ENCODE peak calls at places on chromosomes 16 and 17, in four cellular contexts. E is body of pancreas, B is cardiac fibroblast, H is astrocyte of the cerebellum. L is an unnamed sample.

GRCh38 chr16:30494709-30495108 is 22.2 kb downstream of the ITGAL start:
- DNase-seq in E (no peak), B (no peak), H (no peak), L (no peak)

GRCh38 chr16:81647527-81647926 is 131.6 kb upstream of the PLCG2 start:
- DNase-seq in E (no peak), B (peak), H (no peak), L (no peak)

GRCh38 chr17:43039646-43040045 is 14.6 kb downstream of the RND2 start:
- DNase-seq in E (no peak), B (no peak), H (no peak), L (no peak)

GRCh38 chr16:67252806-67253497 is 4.2 kb downstream of the SLC9A5 start:
- DNase-seq in E (no peak), B (no peak), H (no peak), L (no peak)

GRCh38 chr17:10295728-10296343 is 77.0 kb downstream of the MYH13 start:
- DNase-seq in E (peak), B (peak), H (no peak), L (no peak)

GRCh38 chr16:49701867-49702494 is 153.9 kb downstream of the ZNF423 start:
- DNase-seq in E (peak), B (no peak), H (peak), L (no peak)

GRCh38 chr16:58299757-58300349 is 5.0 kb upstream of the PRSS54 start:
- DNase-seq in E (peak), B (peak), H (no peak), L (no peak)

GRCh38 chr16:27189335-27189972 is 13.9 kb upstream of the KDM8 start:
- DNase-seq in E (peak), B (no peak), H (no peak), L (no peak)

GRCh38 chr16:49115956-49116355 is 165.7 kb downstream of the CBLN1 start:
- DNase-seq in E (no peak), B (no peak), H (no peak), L (no peak)

GRCh38 chr16:56125922-56126321 is 65.4 kb upstream of the GNAO1 start:
- DNase-seq in E (no peak), B (no peak), H (no peak), L (no peak)

GRCh38 chr16:78918805-78919204 is 681.7 kb downstream of the MAF start:
- DNase-seq in E (no peak), B (no peak), H (no peak), L (no peak)

GRCh38 chr16:30482366-30482765 is 9.8 kb downstream of the ITGAL start:
- DNase-seq in E (no peak), B (no peak), H (no peak), L (no peak)

GRCh38 chr16:77383606-77384187 is 51.1 kb downstream of the ADAMTS18 start:
- DNase-seq in E (no peak), B (no peak), H (no peak), L (no peak)

GRCh38 chr16:73048292-73049050 is 543 bp upstream of the ZFHX3 start:
- DNase-seq in E (peak), B (peak), H (no peak), L (no peak)

GRCh38 chr16:11006666-11007065 is 62.3 kb downstream of the CLEC16A start:
- DNase-seq in E (no peak), B (no peak), H (no peak), L (no peak)

GRCh38 chr17:17859909-17860760 is 23.3 kb upstream of the SREBF1 start:
- DNase-seq in E (peak), B (peak), H (peak), L (no peak)

GRCh38 chr17:3944485-3945388 is 19.5 kb downstream of the ATP2A3 start:
- DNase-seq in E (peak), B (peak), H (no peak), L (no peak)

GRCh38 chr16:11886881-11887280 is 28.9 kb downstream of the GSPT1 start:
- DNase-seq in E (no peak), B (no peak), H (no peak), L (no peak)

GRCh38 chr17:30476726-30477082 is 504 bp upstream of the GOSR1 start:
- DNase-seq in E (peak), B (no peak), H (no peak), L (no peak)

GRCh38 chr17:19386974-19387920 is at the start of gene MFAP4:
- DNase-seq in E (peak), B (peak), H (peak), L (peak)

GRCh38 chr17:77247048-77247541 is 106.3 kb downstream of the SEC14L1 start:
- DNase-seq in E (peak), B (peak), H (peak), L (no peak)

GRCh38 chr16:77111057-77111456 is 79.9 kb upstream of the MON1B start:
- DNase-seq in E (no peak), B (no peak), H (no peak), L (no peak)

GRCh38 chr16:678858-679807 is 1.1 kb upstream of the STUB1 start:
- DNase-seq in E (peak), B (peak), H (no peak), L (no peak)

GRCh38 chr17:40301315-40301714 is 7.7 kb upstream of the RARA start:
- DNase-seq in E (peak), B (no peak), H (no peak), L (no peak)

GRCh38 chr17:34139996-34140395 is 115.1 kb upstream of the CCL2 start:
- DNase-seq in E (no peak), B (no peak), H (no peak), L (no peak)

GRCh38 chr16:65059421-65059980 is 62.4 kb downstream of the CDH11 start:
- DNase-seq in E (peak), B (peak), H (no peak), L (no peak)

GRCh38 chr16:12754824-12755543 is 48.7 kb downstream of the CPPED1 start:
- DNase-seq in E (no peak), B (peak), H (no peak), L (peak)

GRCh38 chr16:3578121-3578520 is 918 bp upstream of the NLRC3 start:
- DNase-seq in E (no peak), B (no peak), H (no peak), L (no peak)

GRCh38 chr16:58462997-58463891 is 36.7 kb upstream of the NDRG4 start:
- DNase-seq in E (peak), B (no peak), H (no peak), L (no peak)

GRCh38 chr17:81960130-81960958 is 643 bp downstream of the NOTUM start:
- DNase-seq in E (no peak), B (no peak), H (no peak), L (no peak)

GRCh38 chr17:27577884-27578717 is 52.9 kb upstream of the LGALS9 start:
- DNase-seq in E (peak), B (no peak), H (no peak), L (no peak)

GRCh38 chr17:74981979-74982662 is 5.3 kb upstream of the CDR2L start:
- DNase-seq in E (peak), B (peak), H (no peak), L (no peak)
- TF ChIP-seq CTCF in E (no peak), B (no peak), H (no peak), L (no peak)

GRCh38 chr17:63800783-63801182 is 26.4 kb upstream of the PSMC5 start:
- DNase-seq in E (no peak), B (no peak), H (no peak), L (no peak)

GRCh38 chr17:63798572-63799113 is 24.7 kb downstream of the DDX42 start:
- DNase-seq in E (no peak), B (no peak), H (no peak), L (no peak)

GRCh38 chr17:63809970-63810369 is 17.3 kb upstream of the PSMC5 start:
- DNase-seq in E (no peak), B (no peak), H (no peak), L (no peak)

DNA sequence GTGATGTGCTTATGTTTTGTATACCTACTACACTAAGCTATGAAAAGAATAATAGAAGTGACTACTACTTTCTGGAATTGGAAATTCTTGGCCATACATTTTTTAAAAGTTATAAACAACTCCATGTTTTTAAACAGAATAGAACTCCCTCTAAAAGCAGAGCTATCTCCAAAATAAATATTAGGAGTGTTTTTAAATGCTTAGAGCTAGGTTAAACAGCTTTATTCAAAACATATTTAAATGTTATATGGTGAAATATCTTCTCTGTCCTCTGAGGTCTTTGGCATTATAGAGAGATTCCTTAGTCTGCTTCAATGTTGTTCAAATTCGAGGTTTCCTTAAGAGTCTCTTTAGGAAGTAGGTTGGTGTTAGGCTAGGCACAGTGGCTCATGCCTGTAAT is 22.9 kb upstream of the PSMC5 start:
- DNase-seq in E (no peak), B (no peak), H (no peak), L (no peak)
- H3K4me3 ChIP-seq in E (no peak), B (no peak), H (no peak), L (no peak)

GRCh38 chr16:52366997-52367396 is 179.9 kb downstream of the TOX3 start:
- DNase-seq in E (no peak), B (no peak), H (no peak), L (no peak)
- TF ChIP-seq CTCF in E (no peak), B (no peak), H (no peak), L (no peak)

DNA sequence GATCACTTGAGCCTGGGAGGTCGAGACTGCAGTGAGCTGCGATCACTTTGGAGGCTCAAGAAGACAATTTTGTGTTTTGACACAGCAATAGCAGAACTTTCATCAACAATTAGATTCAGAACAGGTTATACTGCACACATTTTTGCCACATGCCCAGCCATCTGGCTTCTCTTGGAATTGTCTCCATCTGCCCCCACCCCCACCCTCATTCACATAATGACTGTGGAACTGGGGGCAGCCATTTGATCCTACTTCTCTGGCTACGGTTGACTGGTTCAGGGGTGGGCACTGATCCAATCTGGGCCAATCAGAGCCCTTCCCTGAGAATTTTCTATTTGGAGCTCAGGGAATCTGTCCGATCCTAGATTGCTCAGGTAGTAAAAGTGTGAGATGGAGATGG is 14.0 kb downstream of the TMEM92 start:
- DNase-seq in E (no peak), B (no peak), H (no peak), L (no peak)
- H3K4me3 ChIP-seq in E (no peak), B (no peak), H (no peak), L (peak)

GRCh38 chr17:15882058-15882720 is 62.7 kb upstream of the ADORA2B start:
- DNase-seq in E (no peak), B (no peak), H (no peak), L (no peak)
- TF ChIP-seq CTCF in E (no peak), B (peak), H (no peak), L (no peak)

DNA sequence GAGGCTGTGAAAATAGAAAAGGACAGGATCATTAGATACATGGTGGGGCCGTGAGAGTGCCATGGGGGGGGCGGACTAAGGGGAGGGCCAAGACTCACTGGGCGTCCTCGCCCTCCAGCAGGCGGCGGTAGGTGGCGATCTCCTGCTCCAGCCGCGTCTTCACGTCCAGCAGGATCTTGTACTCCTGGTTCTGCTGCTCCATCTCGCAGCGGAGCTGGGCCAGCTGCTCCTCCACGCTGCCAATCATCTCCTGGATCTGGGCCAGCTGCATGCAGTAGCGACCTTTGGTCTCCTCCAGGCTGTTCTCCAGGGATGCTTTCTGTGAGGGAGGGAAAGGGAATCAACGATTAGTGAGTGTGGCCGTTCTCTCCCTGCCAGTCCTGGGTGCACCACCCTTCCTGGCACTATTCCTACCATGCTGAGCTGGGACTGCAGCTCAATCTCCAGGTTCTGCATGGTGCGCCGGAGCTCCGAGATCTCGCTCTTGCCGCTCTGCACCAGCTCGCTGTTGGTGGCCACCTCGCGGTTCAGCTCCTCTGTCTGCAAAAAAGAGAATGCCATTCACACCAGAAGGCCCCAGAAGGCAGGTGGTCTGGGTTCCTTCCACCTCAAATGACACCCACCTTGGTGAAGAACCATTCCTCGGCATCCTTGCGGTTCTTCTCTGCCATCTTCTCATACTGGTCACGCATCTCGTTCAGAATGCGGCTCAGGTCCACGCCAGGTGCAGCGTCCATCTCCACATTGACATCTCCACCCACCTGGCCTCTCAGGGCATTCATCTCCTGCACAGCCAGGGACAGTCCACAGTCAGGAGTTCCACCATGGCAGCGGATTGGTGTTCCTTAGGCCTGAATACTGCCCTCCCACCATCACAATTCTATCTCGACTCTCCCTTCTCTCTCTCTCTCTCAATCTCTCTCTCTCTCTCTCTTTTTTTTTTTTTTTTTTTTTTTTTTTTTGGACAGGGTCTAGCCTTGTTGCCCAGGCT is 3.3 kb downstream of the KRT14 start:
- DNase-seq in E (peak), B (no peak), H (no peak), L (no peak)
- H3K4me3 ChIP-seq in E (no peak), B (no peak), H (no peak), L (no peak)

GRCh38 chr16:86074651-86075487 is 175.9 kb downstream of the IRF8 start:
- DNase-seq in E (no peak), B (no peak), H (no peak), L (no peak)

GRCh38 chr16:86072328-86073102 is 173.6 kb downstream of the IRF8 start:
- DNase-seq in E (peak), B (peak), H (peak), L (peak)

GRCh38 chr16:86071611-86072240 is 172.8 kb downstream of the IRF8 start:
- DNase-seq in E (no peak), B (no peak), H (no peak), L (no peak)

GRCh38 chr16:86073763-86074493 is 175.0 kb downstream of the IRF8 start:
- DNase-seq in E (no peak), B (no peak), H (no peak), L (no peak)

GRCh38 chr16:86073103-86073625 is 174.2 kb downstream of the IRF8 start:
- DNase-seq in E (no peak), B (no peak), H (no peak), L (no peak)
- TF ChIP-seq CTCF in E (no peak), B (no peak), H (no peak), L (no peak)

L was measured in AG04449.